ENCODE peak calls at places on chromosomes 13 and 19, in five cellular contexts. Q is Panc1, J is cardiac muscle cell, M is AG04449, C is BE2C. L is an unnamed sample.

GRCh38 chr13:36788276-36788675 is 30.7 kb upstream of the RFXAP start:
- DNase-seq in J (no peak), C (no peak), M (no peak), Q (no peak), L (no peak)

GRCh38 chr13:110254151-110254679 is 52.7 kb downstream of the COL4A1 start:
- DNase-seq in C (no peak), M (no peak), J (no peak), Q (no peak), L (no peak)

GRCh38 chr13:114043421-114044053 is 69.7 kb upstream of the C13orf46 start:
- DNase-seq in M (no peak), Q (no peak), C (peak), J (peak), L (no peak)

GRCh38 chr19:5952193-5953033 is 25.5 kb downstream of the RANBP3 start:
- DNase-seq in M (no peak), Q (no peak), J (no peak), C (peak), L (no peak)

GRCh38 chr13:24670927-24671326 is 9.3 kb upstream of the ATP12A start:
- DNase-seq in C (no peak), M (no peak), Q (no peak), J (peak), L (peak)

GRCh38 chr19:38699027-38699346 is 45.3 kb downstream of the CAPN12 start:
- DNase-seq in M (no peak), C (no peak), J (no peak), Q (no peak), L (no peak)

GRCh38 chr13:46172531-46172991 is 9.4 kb downstream of the LCP1 start:
- DNase-seq in Q (no peak), J (no peak), M (no peak), C (no peak), L (no peak)

GRCh38 chr19:58575183-58576041 is 2.3 kb upstream of the MZF1 start:
- DNase-seq in Q (peak), C (peak), J (peak), M (no peak), L (peak)

GRCh38 chr19:55257461-55258411 is 1.1 kb downstream of the PPP6R1 start:
- DNase-seq in C (no peak), J (peak), M (no peak), Q (no peak), L (peak)

GRCh38 chr19:4555657-4556561 is 3.6 kb downstream of the SEMA6B start:
- DNase-seq in Q (no peak), J (no peak), M (no peak), C (peak), L (peak)

GRCh38 chr13:94345374-94346195 is 133.9 kb downstream of the DCT start:
- DNase-seq in J (peak), M (no peak), Q (no peak), C (no peak), L (no peak)

GRCh38 chr19:53467503-53468262 is at the start of gene ZNF813:
- DNase-seq in C (peak), J (peak), Q (peak), M (peak), L (peak)

GRCh38 chr13:108961542-108962125 is 332.2 kb downstream of the MYO16 start:
- DNase-seq in M (no peak), C (no peak), Q (peak), J (peak), L (peak)

GRCh38 chr19:47544075-47544474 is 28.9 kb downstream of the ZNF541 start:
- DNase-seq in M (no peak), Q (no peak), J (no peak), C (no peak), L (no peak)

GRCh38 chr13:57123660-57124059 is 17.1 kb upstream of the PRR20A start:
- DNase-seq in C (no peak), J (peak), Q (no peak), M (no peak), L (no peak)

GRCh38 chr19:290539-291521 is at the start of gene PLPP2:
- DNase-seq in Q (no peak), J (peak), C (no peak), M (no peak), L (no peak)

GRCh38 chr19:5186293-5187050 is 154.1 kb downstream of the PTPRS start:
- DNase-seq in J (peak), Q (no peak), M (peak), C (no peak), L (no peak)

GRCh38 chr13:43303040-43303729 is 279.8 kb downstream of the DNAJC15 start:
- DNase-seq in J (peak), M (no peak), C (peak), Q (no peak), L (peak)

GRCh38 chr13:28753208-28753892 is 34.6 kb upstream of the SLC46A3 start:
- DNase-seq in C (peak), J (peak), Q (peak), M (peak), L (no peak)

GRCh38 chr13:102487330-102487729 is 85.5 kb upstream of the FGF14 start:
- DNase-seq in M (no peak), C (peak), Q (no peak), J (no peak), L (no peak)

GRCh38 chr19:41691268-41691970 is 3.3 kb upstream of the CEACAM7 start:
- DNase-seq in J (peak), C (peak), M (no peak), Q (peak), L (no peak)

GRCh38 chr13:64959276-64959675 is 2270.9 kb downstream of the PCDH9 start:
- DNase-seq in M (no peak), J (no peak), Q (no peak), C (no peak), L (no peak)

GRCh38 chr19:46784262-46785053 is 3.9 kb downstream of the SLC1A5 start:
- DNase-seq in Q (no peak), C (peak), M (peak), J (peak), L (peak)

GRCh38 chr13:50993908-50994307 is 84.3 kb downstream of the RNASEH2B start:
- DNase-seq in M (no peak), Q (no peak), J (peak), C (no peak), L (peak)

GRCh38 chr13:42064259-42064658 is 15.8 kb downstream of the DGKH start:
- DNase-seq in M (no peak), C (no peak), Q (no peak), J (peak), L (no peak)

GRCh38 chr19:13881231-13881691 is 4.3 kb downstream of the NANOS3 start:
- DNase-seq in Q (no peak), J (peak), C (no peak), M (no peak), L (peak)

GRCh38 chr13:39012608-39013007 is 22.0 kb upstream of the STOML3 start:
- DNase-seq in C (no peak), J (no peak), M (no peak), Q (no peak), L (no peak)
- TF ChIP-seq CTCF in C (peak), J (no peak), M (no peak), Q (peak), L (peak)

DNA sequence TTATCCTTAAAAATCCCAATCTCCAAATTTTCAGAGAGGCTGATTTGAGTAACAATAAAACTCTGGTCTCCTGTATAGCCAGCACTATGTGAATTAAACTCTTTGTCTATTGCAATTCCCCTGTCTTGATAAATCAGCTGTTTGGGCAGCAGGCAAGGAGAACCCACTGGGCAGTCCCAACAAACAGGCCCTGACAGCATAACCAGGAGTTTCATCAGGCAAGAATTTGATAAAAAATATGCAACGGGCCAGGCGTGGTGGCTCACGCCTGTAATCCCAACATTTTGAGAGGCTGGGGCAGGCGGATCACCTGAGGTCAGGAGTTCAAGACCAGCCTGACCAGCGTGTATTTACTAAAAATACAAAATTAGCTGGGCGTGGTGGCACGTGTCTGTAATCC is 42.1 kb downstream of the STK24 start:
- DNase-seq in J (no peak), Q (no peak), C (no peak), M (no peak), L (no peak)
- TF ChIP-seq CTCF in J (no peak), Q (no peak), C (no peak), M (no peak), L (no peak)

GRCh38 chr19:1768918-1769644 is 15.8 kb downstream of the ONECUT3 start:
- DNase-seq in J (no peak), C (no peak), M (no peak), Q (no peak), L (no peak)

GRCh38 chr19:1767464-1767933 is 14.2 kb downstream of the ONECUT3 start:
- DNase-seq in M (no peak), J (peak), Q (no peak), C (peak), L (peak)

GRCh38 chr19:1766800-1767352 is 13.6 kb downstream of the ONECUT3 start:
- DNase-seq in C (no peak), J (no peak), Q (no peak), M (no peak), L (no peak)

GRCh38 chr19:1769645-1769985 is 16.3 kb downstream of the ONECUT3 start:
- DNase-seq in M (no peak), J (no peak), C (no peak), Q (no peak), L (no peak)

DNA sequence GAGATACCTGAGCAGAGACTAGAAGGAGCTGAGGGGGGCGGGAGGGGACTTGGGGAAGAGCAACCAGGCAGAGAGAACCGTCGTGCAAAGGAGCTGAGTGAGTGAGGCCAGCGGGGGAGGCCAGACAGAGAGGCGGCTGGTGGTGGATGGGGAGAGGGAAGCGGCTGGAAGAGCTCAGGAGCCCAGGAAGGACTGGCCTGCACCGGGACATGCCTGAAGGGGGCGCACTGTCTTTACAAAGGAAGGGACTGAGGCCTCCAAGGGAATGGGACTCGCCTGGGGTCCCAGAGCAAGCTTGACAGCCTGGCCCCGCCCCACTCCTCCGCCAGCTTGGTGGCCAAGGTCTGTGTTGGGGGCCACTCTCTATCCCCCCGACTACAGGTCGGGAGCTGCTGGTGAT is 14.9 kb downstream of the ONECUT3 start:
- DNase-seq in M (no peak), Q (no peak), J (peak), C (peak), L (peak)
- TF ChIP-seq CTCF in M (peak), Q (no peak), J (peak), C (peak), L (peak)

GRCh38 chr13:59776924-59777690 is 386.6 kb downstream of the DIAPH3 start:
- DNase-seq in Q (peak), M (peak), C (no peak), J (peak), L (no peak)

GRCh38 chr13:59770451-59770850 is 393.3 kb downstream of the DIAPH3 start:
- DNase-seq in C (no peak), Q (no peak), J (no peak), M (no peak), L (no peak)

GRCh38 chr13:59766236-59766635 is 397.5 kb downstream of the DIAPH3 start:
- DNase-seq in Q (no peak), J (no peak), M (no peak), C (no peak), L (no peak)

GRCh38 chr13:59774511-59774911 is 389.2 kb downstream of the DIAPH3 start:
- DNase-seq in C (no peak), M (peak), Q (no peak), J (peak), L (peak)

DNA sequence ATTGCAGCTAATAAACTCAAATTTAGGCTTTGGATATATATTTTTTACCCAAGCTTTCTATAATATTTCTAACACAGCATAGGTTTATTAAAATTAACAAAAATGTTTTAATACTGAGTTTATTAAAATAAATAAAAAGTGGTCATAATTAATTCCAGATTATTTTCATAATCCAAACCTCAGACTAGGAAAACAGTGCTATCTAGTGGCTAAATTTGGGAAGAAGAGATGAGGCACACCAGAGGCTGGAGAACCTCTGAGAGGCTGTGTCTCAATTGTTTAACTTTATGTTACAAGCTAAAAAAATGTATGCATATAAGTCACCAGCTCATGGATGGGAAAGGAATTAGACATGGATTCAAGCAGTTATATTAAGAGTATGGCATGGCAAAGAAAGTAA is 392.5 kb downstream of the DIAPH3 start:
- DNase-seq in Q (no peak), M (no peak), J (peak), C (no peak), L (no peak)
- TF ChIP-seq CTCF in Q (peak), M (peak), J (peak), C (peak), L (peak)

GRCh38 chr19:29963576-29963975 is 21.5 kb downstream of the URI1 start:
- DNase-seq in J (no peak), C (no peak), M (no peak), Q (no peak), L (no peak)
- TF ChIP-seq CTCF in J (no peak), C (no peak), M (no peak), Q (no peak), L (no peak)

DNA sequence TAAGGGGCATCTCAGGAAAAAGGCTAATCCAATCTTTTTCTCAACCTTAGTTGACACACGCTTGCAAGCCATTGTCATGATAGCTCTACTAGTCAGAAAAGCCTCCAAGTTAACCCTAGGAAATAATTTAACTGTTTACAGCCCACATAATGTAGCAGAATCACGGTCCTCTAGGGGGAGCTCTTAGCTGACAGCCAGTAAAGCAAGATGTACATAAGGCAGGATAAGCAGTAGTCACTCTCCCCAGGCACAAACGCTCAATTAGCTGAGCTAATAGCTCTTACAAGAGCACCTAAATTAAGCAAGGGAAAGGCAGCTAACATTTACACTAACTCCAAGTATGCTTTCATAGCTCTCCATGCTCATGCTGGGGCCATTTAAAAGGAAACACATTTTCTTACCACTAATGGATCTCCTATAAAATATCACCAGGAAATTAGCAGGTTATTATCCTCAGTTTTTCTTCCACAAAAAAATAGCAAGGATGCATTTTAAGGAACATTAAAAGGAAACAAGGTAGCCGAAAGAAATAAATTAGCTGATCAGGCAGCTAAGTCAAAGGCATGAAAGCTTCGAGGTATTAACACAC is 33.7 kb upstream of the ZSCAN5A start:
- DNase-seq in M (no peak), Q (no peak), C (peak), J (peak), L (no peak)
- TF ChIP-seq CTCF in M (peak), Q (peak), C (peak), J (peak), L (no peak)

GRCh38 chr19:7006305-7006704 is 14.9 kb downstream of the MBD3L2B start:
- DNase-seq in M (no peak), Q (no peak), J (no peak), C (peak), L (no peak)

GRCh38 chr19:7000816-7001215 is 20.4 kb downstream of the MBD3L2B start:
- DNase-seq in Q (no peak), J (no peak), C (no peak), M (no peak), L (no peak)

GRCh38 chr19:6999938-7000732 is 21.1 kb downstream of the MBD3L2B start:
- DNase-seq in C (no peak), J (no peak), M (no peak), Q (no peak), L (no peak)

GRCh38 chr19:7007859-7008258 is 13.4 kb downstream of the MBD3L2B start:
- DNase-seq in C (no peak), J (no peak), Q (no peak), M (no peak), L (no peak)

DNA sequence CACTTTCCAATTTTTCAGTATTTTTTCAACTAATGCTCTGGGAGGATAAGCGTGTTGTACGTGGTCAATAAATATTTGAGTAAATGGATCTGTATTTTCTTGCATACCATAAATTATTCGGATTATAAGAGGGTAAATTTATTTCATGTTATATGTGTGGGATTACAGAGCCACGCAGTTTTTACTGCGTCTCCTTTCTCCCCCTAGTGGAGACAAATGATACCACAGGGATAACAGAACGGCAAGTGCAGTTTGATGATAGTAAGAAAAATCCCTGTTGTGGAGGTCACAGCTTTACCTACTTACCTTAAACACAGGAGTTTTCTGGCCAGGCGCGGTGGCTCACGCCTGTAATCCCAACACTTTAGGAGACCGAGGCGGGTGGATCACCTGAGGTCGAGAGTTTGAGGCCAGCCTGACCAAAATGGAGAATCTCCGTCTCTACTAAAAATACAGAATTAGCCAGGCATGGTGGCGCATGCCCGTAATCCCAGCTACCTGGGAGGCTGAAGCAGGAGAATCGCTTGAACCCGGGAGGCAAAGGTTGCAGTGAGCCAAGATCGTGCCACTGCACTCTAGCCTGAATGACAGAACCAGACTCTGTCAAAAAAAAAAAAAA is 16.8 kb downstream of the MBD3L2B start:
- DNase-seq in C (no peak), M (no peak), J (peak), Q (peak), L (peak)
- TF ChIP-seq CTCF in C (peak), M (peak), J (peak), Q (peak), L (peak)

GRCh38 chr19:35510626-35510964 is 2.9 kb downstream of the DMKN start:
- DNase-seq in Q (no peak), M (no peak), C (no peak), J (no peak), L (no peak)
- TF ChIP-seq CTCF in Q (no peak), M (no peak), C (no peak), J (no peak), L (no peak)

DNA sequence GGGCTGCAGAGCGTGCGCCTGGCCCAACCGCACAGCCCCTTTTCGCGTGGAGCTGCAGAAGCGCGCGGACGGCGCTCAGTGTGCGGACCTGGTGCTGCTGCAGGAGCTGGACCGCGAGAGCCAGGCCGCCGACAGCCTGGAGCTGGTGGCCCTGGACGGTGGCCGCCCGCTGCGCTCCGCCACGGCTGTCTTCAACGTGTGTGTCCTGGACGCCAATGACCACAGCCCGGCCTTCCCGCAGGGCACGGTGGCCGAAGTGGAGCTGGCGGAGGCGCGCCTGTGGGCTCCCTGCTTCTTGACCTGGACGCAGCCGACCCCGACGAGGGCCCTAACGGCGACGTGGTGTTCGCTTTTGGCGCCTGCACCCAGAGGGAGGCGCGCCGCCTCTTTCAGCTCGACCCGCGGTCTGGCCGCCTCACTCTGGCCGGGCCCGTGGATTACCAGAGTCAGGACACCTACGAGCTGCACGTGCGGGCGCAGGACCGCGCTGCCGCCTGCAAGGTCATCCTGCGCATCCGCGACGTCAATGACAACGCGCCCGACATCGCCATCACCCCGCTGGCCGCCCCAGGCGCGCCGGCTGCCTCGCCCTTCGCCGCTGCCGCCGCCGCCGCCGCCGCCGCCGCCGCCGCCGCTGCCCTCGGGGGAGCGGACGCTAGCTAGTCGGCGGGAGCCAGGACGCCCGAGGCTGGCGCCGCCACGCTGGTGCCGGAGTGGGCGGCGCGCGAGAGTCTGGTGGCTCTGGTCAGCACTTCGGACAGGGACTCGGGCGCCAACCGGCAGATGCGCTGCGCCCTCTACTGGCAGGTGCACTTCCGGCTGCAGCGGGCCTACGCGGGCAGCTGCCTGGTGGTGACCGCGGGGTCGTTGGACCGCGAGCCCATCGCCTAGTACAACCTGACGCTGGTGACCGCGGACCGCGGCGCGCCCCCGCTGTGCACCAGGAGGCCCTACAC is 172.2 kb downstream of the OLFM4 start:
- DNase-seq in M (no peak), C (peak), Q (no peak), J (peak), L (peak)
- TF ChIP-seq CTCF in M (peak), C (no peak), Q (no peak), J (peak), L (peak)

L was measured in nephron progenitor cell.